ENCODE peak calls at places on chromosome 6, in five cellular contexts. D is SK-N-SH, N is stomach, T is IMR-90, G is esophagus squamous epithelium. R is an unnamed sample. For H3K4me1, the result is how much of the 10 kb centered on the place peaks cover.

GRCh38 chr6:133040025-133040838 is 200.9 kb upstream of the EYA4 start:
- DNase-seq in D (peak), N (no peak), T (peak), G (no peak), R (no peak)

GRCh38 chr6:129575378-129576118 is 134.4 kb downstream of the ARHGAP18 start:
- DNase-seq in D (peak), N (no peak), T (peak), G (no peak), R (peak)

GRCh38 chr6:17705428-17705777 is 1.3 kb downstream of the NUP153 start:
- DNase-seq in D (peak), N (peak), T (peak), G (no peak), R (peak)

GRCh38 chr6:157571269-157571668 is 190.3 kb downstream of the ZDHHC14 start:
- DNase-seq in D (no peak), N (no peak), T (no peak), G (no peak), R (no peak)

GRCh38 chr6:101853686-101854085 is 460.2 kb downstream of the GRIK2 start:
- DNase-seq in D (no peak), N (no peak), T (no peak), G (no peak), R (no peak)

GRCh38 chr6:112877134-112878100 is 530.3 kb downstream of the RFPL4B start:
- DNase-seq in D (peak), N (no peak), T (peak), G (no peak), R (peak)

GRCh38 chr6:157615411-157615763 is 207.7 kb upstream of the SNX9 start:
- DNase-seq in D (no peak), N (no peak), T (no peak), G (no peak), R (no peak)

GRCh38 chr6:90445533-90446108 is 141.3 kb downstream of the MAP3K7 start:
- DNase-seq in D (no peak), N (no peak), T (no peak), G (no peak), R (no peak)

GRCh38 chr6:107443066-107443903 is 16.1 kb downstream of the PDSS2 start:
- DNase-seq in D (no peak), N (no peak), T (peak), G (no peak), R (no peak)

GRCh38 chr6:125183391-125183790 is 29.8 kb downstream of the TPD52L1 start:
- DNase-seq in D (no peak), N (no peak), T (no peak), G (no peak), R (no peak)

GRCh38 chr6:97524846-97525245 is 241.8 kb upstream of the MMS22L start:
- DNase-seq in D (no peak), N (no peak), T (no peak), G (no peak), R (peak)

DNA sequence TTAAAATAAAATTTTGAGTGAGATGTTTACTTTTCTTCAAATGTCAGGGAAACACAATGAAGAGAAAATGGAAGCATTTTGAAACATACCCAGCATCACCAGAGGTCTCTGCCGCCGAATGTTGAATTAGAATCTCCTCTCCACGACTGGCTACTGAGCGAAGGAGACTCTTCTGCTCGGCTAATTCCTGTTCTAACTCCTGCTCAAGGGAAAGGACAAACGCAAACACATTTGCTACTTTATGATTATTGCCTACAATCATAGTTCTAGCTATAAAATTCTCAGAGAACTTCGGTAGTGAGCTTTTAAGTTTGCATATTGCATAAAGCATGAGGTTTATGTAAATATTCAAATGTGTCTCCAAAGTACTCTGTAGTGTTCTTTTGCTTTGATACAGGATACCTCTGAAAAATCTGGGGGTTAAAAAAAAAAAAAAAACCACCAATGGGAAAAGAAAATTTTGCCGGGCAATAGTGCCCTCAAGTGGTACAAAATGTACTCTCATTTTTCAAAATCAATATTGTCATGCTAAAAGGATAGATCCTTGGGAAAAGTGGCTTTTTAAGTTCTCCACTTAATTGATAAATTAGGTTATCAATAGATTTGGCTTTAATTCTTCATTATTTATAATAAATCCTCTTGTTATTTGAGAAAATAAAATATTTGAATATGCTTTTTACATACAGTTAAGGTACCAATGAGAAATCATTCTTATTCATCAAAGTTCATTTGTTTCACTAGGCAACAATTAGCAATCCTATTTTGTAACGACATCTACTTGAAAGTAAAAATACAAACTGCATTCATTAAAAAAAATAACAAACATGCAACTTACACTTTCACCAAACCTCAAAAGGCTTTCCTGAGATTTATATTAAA is 369.0 kb downstream of the SYNE1 start:
- DNase-seq in D (peak), N (no peak), T (no peak), G (no peak), R (peak)
- TF ChIP-seq CTCF in D (peak), N (no peak), T (peak), G (peak), R (peak)

GRCh38 chr6:85867595-85867994 is 224.9 kb upstream of the SYNCRIP start:
- DNase-seq in D (no peak), N (no peak), T (no peak), G (no peak), R (no peak)
- H3K4me1 ChIP-seq in D (under half), N (under half), T (under half), G (under half), R (under half)

GRCh38 chr6:56710967-56711366 is 68.3 kb upstream of the DST start:
- DNase-seq in D (no peak), N (no peak), T (no peak), G (no peak), R (no peak)
- TF ChIP-seq CTCF in D (no peak), N (no peak), T (no peak), G (no peak), R (peak)

DNA sequence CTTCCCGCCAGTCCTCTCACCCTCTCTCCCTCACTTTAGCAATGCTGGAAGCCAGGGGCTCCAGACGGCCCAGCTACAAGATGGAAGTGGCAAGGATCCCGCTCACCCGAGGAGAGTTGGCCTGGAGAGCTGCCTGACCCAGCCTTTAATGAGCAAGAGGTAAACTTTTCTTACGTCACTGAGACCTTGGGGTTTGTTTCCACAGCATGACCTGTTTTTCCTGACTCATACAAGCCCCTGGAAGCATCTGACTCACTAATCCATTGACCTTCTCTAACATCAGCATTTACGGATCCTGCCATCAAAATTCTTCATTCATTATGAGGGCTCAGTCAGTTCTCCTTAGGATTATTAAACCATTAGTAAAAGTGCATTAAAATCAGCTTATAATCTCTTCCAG is 120.4 kb downstream of the MYLK4 start:
- DNase-seq in D (no peak), N (no peak), T (peak), G (no peak), R (peak)
- H3K4me1 ChIP-seq in D (under half), N (under half), T (under half), G (under half), R (under half)

DNA sequence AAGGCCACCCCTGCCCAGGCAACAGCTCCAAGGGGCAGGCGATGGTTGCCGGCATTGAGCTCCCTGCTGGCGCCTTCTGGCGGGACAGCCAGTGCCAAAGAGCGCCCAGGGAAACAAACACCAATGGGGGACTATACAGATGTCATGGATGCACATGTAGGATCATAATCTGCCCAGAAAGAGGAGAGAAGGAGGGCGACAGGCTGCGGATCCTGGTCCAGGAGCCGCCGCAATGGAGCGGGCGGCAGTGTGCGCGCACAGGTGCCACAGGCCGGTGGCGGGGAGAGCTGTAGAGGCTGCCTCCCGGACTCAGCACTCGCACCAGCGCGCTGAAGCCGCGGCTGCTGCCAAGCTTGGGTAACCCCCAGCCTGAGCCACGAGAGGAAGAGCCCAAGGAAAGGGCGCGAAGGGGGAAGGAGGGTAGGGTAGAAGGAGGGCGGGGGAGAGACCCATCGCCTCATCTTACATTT is 418 bp upstream of the FUT9 start:
- DNase-seq in D (no peak), N (peak), T (no peak), G (no peak), R (no peak)
- TF ChIP-seq CTCF in D (no peak), N (no peak), T (no peak), G (no peak), R (no peak)

GRCh38 chr6:4412488-4412887 is 277.1 kb upstream of the ECI2 start:
- DNase-seq in D (no peak), N (no peak), T (no peak), G (no peak), R (no peak)
- H3K4me1 ChIP-seq in D (under half), N (under half), T (under half), G (under half), R (under half)

DNA sequence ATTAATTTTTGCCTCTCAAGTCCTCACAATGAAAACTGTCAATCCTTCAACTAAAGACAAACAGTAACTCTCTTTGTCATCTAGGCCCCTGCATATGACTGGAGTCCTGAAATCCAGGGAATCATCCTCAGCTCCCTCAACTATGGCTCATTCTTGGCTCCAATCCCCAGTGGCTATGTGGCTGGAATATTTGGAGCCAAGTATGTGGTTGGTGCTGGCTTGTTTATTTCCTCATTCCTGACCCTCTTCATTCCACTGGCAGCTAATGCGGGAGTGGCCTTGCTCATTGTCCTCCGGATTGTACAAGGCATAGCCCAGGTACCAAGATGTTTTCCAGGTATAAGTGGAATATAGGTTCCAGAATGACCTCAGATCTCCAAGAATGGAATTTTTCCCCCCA is 15.4 kb downstream of the SLC17A4 start:
- DNase-seq in D (no peak), N (no peak), T (no peak), G (no peak), R (no peak)
- TF ChIP-seq CTCF in D (no peak), N (no peak), T (no peak), G (no peak), R (no peak)

GRCh38 chr6:36822506-36823269 is 16.6 kb downstream of the CPNE5 start:
- DNase-seq in D (no peak), N (no peak), T (no peak), G (no peak), R (no peak)

GRCh38 chr6:36821581-36822335 is 17.5 kb downstream of the CPNE5 start:
- DNase-seq in D (no peak), N (no peak), T (no peak), G (no peak), R (peak)

GRCh38 chr6:36825452-36825851 is 13.8 kb downstream of the CPNE5 start:
- DNase-seq in D (peak), N (no peak), T (no peak), G (no peak), R (no peak)

GRCh38 chr6:36824262-36824661 is 15.0 kb downstream of the CPNE5 start:
- DNase-seq in D (no peak), N (no peak), T (no peak), G (no peak), R (no peak)

DNA sequence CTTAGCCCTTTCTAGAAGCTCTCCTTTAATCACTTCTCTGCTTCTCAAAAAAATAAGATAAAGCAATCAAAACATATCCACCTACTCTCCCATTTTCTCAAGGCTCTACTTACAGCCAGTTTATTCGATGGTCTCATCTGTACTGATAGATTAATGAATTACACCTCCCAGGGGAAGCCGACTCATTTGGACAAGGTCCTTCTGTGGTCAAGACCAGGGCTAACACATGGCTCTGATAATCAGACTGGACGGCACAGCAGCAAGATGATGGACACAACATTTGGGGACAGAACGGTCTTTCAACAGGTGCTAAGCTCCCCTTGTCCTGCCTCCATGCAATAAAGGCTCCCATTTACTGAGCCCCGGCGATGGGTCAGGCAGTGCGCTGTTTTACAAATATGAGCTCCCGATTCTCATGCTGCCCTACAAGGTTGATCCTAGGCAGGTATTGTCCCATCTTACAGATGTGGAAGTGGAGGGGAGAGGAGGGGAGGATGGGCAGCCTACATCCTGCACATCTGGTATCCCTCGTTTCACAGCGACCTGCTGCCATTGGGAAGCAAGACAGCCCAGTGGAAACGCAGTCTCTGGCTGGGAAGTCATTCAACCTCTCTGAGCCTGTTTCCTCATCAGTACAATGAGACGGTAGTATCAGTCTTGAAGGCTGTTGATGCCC is 15.7 kb downstream of the CPNE5 start:
- DNase-seq in D (no peak), N (no peak), T (no peak), G (no peak), R (no peak)
- H3K4me1 ChIP-seq in D (under half), N (under half), T (under half), G (under half), R (under half)

GRCh38 chr6:115602471-115602870 is 458.2 kb downstream of the FRK start:
- DNase-seq in D (no peak), N (no peak), T (no peak), G (no peak), R (no peak)
- TF ChIP-seq CTCF in D (no peak), N (no peak), T (no peak), G (no peak), R (no peak)